ENCODE peak calls at places on chromosome 4, in five cellular contexts. One of them, this sample, is unnamed.

GRCh38 chr4:165208322-165208652 is 926 bp downstream of the KLHL2 start:
- DNase-seq in uterus: no peak
- DNase-seq in left lung: no peak
- DNase-seq in aorta: no peak
- DNase-seq in left ventricle myocardium inferior: no peak
- DNase-seq in this sample: no peak

GRCh38 chr4:144645621-144646522 is at the start of gene HHIP:
- DNase-seq in uterus: peak; percentile 50
- DNase-seq in left lung: peak; percentile 66
- DNase-seq in left ventricle myocardium inferior: peak; percentile 27
- DNase-seq in aorta: peak; percentile 82
- DNase-seq in this sample: no peak

GRCh38 chr4:835148-836002 is 9.4 kb upstream of the CPLX1 start:
- DNase-seq in uterus: no peak
- DNase-seq in left ventricle myocardium inferior: peak; percentile 70
- DNase-seq in aorta: peak; percentile 59
- DNase-seq in left lung: peak; percentile 32
- DNase-seq in this sample: no peak

GRCh38 chr4:1209821-1210220 is 37.4 kb upstream of the SPON2 start:
- DNase-seq in left ventricle myocardium inferior: peak; percentile 88
- DNase-seq in left lung: peak; percentile 67
- DNase-seq in aorta: peak; percentile 91
- DNase-seq in uterus: peak; percentile 93
- DNase-seq in this sample: no peak

GRCh38 chr4:47465008-47465407 is 1.5 kb upstream of the COMMD8 start:
- DNase-seq in left ventricle myocardium inferior: no peak
- DNase-seq in uterus: no peak
- DNase-seq in left lung: no peak
- DNase-seq in aorta: no peak
- DNase-seq in this sample: no peak

GRCh38 chr4:140485939-140486338 is 12.2 kb downstream of the MGAT4D start:
- DNase-seq in left ventricle myocardium inferior: no peak
- DNase-seq in uterus: no peak
- DNase-seq in aorta: no peak
- DNase-seq in left lung: no peak
- DNase-seq in this sample: no peak

GRCh38 chr4:5037553-5038551 is 13.4 kb upstream of the STK32B start:
- DNase-seq in aorta: no peak
- DNase-seq in left lung: no peak
- DNase-seq in uterus: no peak
- DNase-seq in left ventricle myocardium inferior: no peak
- DNase-seq in this sample: no peak

GRCh38 chr4:23237771-23238170 is 545.0 kb downstream of the GBA3 start:
- DNase-seq in uterus: no peak
- DNase-seq in aorta: no peak
- DNase-seq in left ventricle myocardium inferior: peak; percentile 34
- DNase-seq in left lung: no peak
- DNase-seq in this sample: no peak

GRCh38 chr4:89807441-89808140 is 29.4 kb downstream of the SNCA start:
- DNase-seq in aorta: no peak
- DNase-seq in left ventricle myocardium inferior: no peak
- DNase-seq in left lung: no peak
- DNase-seq in uterus: no peak
- DNase-seq in this sample: no peak

GRCh38 chr4:132642196-132642817 is 506.8 kb upstream of the PCDH10 start:
- DNase-seq in left ventricle myocardium inferior: no peak
- DNase-seq in aorta: no peak
- DNase-seq in left lung: no peak
- DNase-seq in uterus: no peak
- DNase-seq in this sample: peak; percentile 61

GRCh38 chr4:74410272-74410671 is 34.7 kb upstream of the AREG start:
- DNase-seq in aorta: no peak
- DNase-seq in uterus: no peak
- DNase-seq in left lung: no peak
- DNase-seq in left ventricle myocardium inferior: no peak
- DNase-seq in this sample: no peak

GRCh38 chr4:80307183-80307735 is 28.3 kb upstream of the CFAP299 start:
- DNase-seq in left lung: no peak
- DNase-seq in aorta: no peak
- DNase-seq in uterus: no peak
- DNase-seq in left ventricle myocardium inferior: no peak
- DNase-seq in this sample: no peak

GRCh38 chr4:55396305-55397023 is 707 bp downstream of the TMEM165 start:
- DNase-seq in uterus: peak; percentile 55
- DNase-seq in aorta: peak; percentile 84
- DNase-seq in left ventricle myocardium inferior: peak; percentile 59
- DNase-seq in left lung: peak; percentile 66
- DNase-seq in this sample: no peak

DNA sequence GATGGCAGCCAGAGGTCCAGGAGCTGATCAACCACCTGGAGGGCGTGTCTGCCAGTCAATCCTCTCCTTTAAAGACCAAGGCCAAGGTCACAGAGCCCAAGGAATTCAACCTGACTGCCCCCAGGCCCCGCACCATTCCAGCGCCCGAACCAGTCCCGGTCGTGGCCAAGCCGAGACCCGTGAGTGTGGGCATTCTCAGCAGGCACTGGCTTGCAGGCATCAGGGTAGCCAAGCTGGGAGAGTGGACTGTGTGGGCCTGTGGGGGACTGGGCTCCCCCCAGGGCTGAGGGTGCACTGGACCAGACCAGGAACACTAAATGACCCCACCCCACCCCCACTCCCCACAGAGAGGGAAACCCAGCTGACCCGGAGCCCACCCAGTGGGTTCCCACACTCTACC is 23.8 kb upstream of the RNF4 start:
- DNase-seq in aorta: peak; percentile 58
- DNase-seq in left ventricle myocardium inferior: no peak
- DNase-seq in uterus: no peak
- DNase-seq in left lung: no peak
- DNase-seq in this sample: no peak
- H3K4me3 ChIP-seq in aorta: no peak overlapping the region
- H3K4me3 ChIP-seq in left ventricle myocardium inferior: no peak overlapping the region
- H3K4me3 ChIP-seq in uterus: no peak overlapping the region
- H3K4me3 ChIP-seq in left lung: no peak overlapping the region
- H3K4me3 ChIP-seq in this sample: no peak overlapping the region

DNA sequence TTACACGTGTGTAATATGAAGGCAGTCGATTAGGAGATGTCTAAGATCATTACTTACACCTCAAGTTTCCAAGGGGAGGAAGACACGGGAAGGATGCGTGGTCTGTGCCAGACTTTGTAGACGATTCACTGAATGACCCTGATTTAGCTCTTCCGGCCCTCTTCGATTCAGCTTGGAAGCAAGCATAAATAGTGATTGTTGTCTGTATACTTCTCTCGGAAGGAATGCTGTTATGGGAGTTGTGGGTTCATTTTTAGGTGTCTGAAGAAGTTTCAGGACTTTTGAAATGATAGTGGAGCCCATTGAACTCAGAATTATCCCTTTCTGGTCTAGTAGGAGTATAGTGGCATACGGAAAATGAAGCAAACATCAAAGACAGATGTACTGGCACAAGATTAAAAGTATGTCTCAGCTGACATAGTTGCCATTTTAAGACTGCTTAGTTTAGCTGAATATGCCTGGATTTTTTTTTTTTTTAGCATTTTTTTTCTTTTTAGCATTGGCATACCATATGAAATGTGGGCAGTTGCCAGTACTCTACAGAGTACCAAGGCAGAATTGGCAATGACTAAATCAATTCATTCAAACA is 1.0 kb upstream of the ANKRD17 start:
- DNase-seq in aorta: no peak
- DNase-seq in left lung: no peak
- DNase-seq in left ventricle myocardium inferior: no peak
- DNase-seq in uterus: no peak
- DNase-seq in this sample: no peak
- H3K4me1 ChIP-seq in aorta: no peaks in the 10 kb centered on the region
- H3K4me1 ChIP-seq in left lung: peaks cover 48% of the 10 kb centered on the region
- H3K4me1 ChIP-seq in left ventricle myocardium inferior: peaks cover 71% of the 10 kb centered on the region
- H3K4me1 ChIP-seq in uterus: no peaks in the 10 kb centered on the region
- H3K4me1 ChIP-seq in this sample: no peaks in the 10 kb centered on the region

GRCh38 chr4:10078481-10079233 is 37.9 kb downstream of the WDR1 start:
- DNase-seq in uterus: no peak
- DNase-seq in left lung: peak; percentile 28
- DNase-seq in aorta: peak; percentile 70
- DNase-seq in left ventricle myocardium inferior: peak; percentile 13
- DNase-seq in this sample: no peak
- H3K36me3 ChIP-seq in uterus: no peaks in the 10 kb centered on the region
- H3K36me3 ChIP-seq in left lung: peaks cover 100% of the 10 kb centered on the region
- H3K36me3 ChIP-seq in aorta: peaks cover 22% of the 10 kb centered on the region
- H3K36me3 ChIP-seq in left ventricle myocardium inferior: peaks cover 100% of the 10 kb centered on the region
- H3K36me3 ChIP-seq in this sample: peaks cover 85% of the 10 kb centered on the region

GRCh38 chr4:39456946-39457763 is 1.6 kb downstream of the RPL9 start:
- DNase-seq in left lung: no peak
- DNase-seq in uterus: no peak
- DNase-seq in aorta: no peak
- DNase-seq in left ventricle myocardium inferior: no peak
- DNase-seq in this sample: no peak
- H3K4me3 ChIP-seq in left lung: peak overlapping the region; percentile 76
- H3K4me3 ChIP-seq in uterus: no peak overlapping the region
- H3K4me3 ChIP-seq in aorta: peak overlapping the region; percentile 34
- H3K4me3 ChIP-seq in left ventricle myocardium inferior: peak overlapping the region; percentile 78
- H3K4me3 ChIP-seq in this sample: no peak overlapping the region

DNA sequence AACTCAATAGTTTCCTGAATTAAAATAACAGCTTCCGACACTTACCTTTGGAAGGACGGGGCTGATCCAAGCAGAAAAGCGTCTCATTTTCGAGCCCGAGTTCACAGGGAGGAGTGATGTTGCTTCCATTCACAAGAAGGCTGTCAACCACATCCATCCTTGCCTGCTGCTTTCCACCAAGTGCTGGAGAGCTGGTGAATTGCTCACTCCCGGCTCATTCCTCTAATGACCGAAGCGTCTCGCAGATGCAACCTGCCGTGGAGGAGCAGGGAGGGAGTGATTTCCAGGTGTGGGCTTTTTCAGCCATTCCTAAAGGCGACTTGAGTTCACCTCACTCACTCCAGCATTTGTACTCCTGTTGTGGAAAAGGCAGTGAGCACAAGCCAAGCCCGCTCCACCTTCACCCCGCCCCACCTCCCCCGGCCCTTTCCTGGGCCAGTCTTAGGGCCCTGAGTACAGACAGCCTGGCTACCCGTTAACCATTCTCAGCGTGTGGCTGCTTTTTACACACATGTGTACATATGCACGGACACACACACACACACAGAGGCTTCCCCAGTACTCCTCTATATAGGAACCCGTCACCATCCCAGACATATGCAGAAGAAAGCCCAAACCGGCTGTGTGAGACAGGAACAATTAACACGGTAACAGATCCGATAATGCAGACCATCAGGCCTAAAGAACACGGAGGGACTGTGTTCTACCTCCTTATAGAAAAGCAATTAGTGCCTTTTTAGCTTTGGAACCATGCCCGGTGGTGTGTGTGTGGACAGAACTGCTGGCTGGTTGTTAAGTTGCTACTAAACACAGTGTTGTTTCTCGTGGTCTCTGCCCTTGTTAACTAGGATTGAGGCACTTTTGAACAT is at the start of gene CCKAR:
- DNase-seq in left ventricle myocardium inferior: no peak
- DNase-seq in uterus: no peak
- DNase-seq in left lung: no peak
- DNase-seq in aorta: no peak
- DNase-seq in this sample: no peak
- H3K4me1 ChIP-seq in left ventricle myocardium inferior: no peaks in the 10 kb centered on the region
- H3K4me1 ChIP-seq in uterus: no peaks in the 10 kb centered on the region
- H3K4me1 ChIP-seq in left lung: no peaks in the 10 kb centered on the region
- H3K4me1 ChIP-seq in aorta: no peaks in the 10 kb centered on the region
- H3K4me1 ChIP-seq in this sample: peaks cover 1% of the 10 kb centered on the region

This sample was measured in iPS DF 6.9.